ENCODE peak calls at places on chromosomes 2 and 18, in five cellular contexts. M, Q, E, N and L are unnamed samples.

GRCh38 chr2:95331606-95332005 is 34.5 kb downstream of the KCNIP3 start:
- DNase-seq in M (no peak), Q (no peak), E (no peak), N (no peak), L (no peak)

GRCh38 chr2:189848276-189848675 is 64.0 kb downstream of the PMS1 start:
- DNase-seq in M (no peak), Q (no peak), E (no peak), N (no peak), L (no peak)

GRCh38 chr2:62217421-62217820 is 21.5 kb downstream of the B3GNT2 start:
- DNase-seq in M (no peak), Q (no peak), E (no peak), N (no peak), L (no peak)

GRCh38 chr2:45978302-45978859 is 318.8 kb upstream of the EPAS1 start:
- DNase-seq in M (no peak), Q (no peak), E (no peak), N (no peak), L (no peak)

GRCh38 chr2:122194546-122194945 is 439.1 kb downstream of the TSN start:
- DNase-seq in M (no peak), Q (no peak), E (no peak), N (no peak), L (no peak)

GRCh38 chr2:16239296-16239850 is 299.0 kb downstream of the MYCN start:
- DNase-seq in M (no peak), Q (no peak), E (no peak), N (no peak), L (no peak)

GRCh38 chr18:68623342-68623741 is 91.6 kb downstream of the TMX3 start:
- DNase-seq in M (peak), Q (peak), E (peak), N (peak), L (peak)

GRCh38 chr2:85132834-85133637 is at the start of gene TCF7L1:
- DNase-seq in M (peak), Q (peak), E (peak), N (peak), L (peak)

GRCh38 chr18:31685097-31686082 is 1.0 kb upstream of the B4GALT6 start:
- DNase-seq in M (peak), Q (peak), E (peak), N (peak), L (peak)

GRCh38 chr2:73832905-73833304 is 4.1 kb downstream of the STAMBP start:
- DNase-seq in M (no peak), Q (no peak), E (no peak), N (no peak), L (no peak)

GRCh38 chr2:55732854-55733253 is 39.2 kb upstream of the PNPT1 start:
- DNase-seq in M (no peak), Q (no peak), E (no peak), N (no peak), L (no peak)